ENCODE peak calls at places on chromosomes 16 and 17, in seven cellular contexts. One of them, this sample, is unnamed.

GRCh38 chr17:61504697-61505096 is 52.5 kb downstream of the TBX4 start:
- DNase-seq in HEK293T: no peak
- DNase-seq in CD8-positive, alpha-beta T cell: no peak
- DNase-seq in HuH-7.5: no peak
- DNase-seq in HAP-1: no peak
- DNase-seq in iris pigment epithelial cell: peak; percentile 98
- DNase-seq in HS-5: peak; percentile 62
- DNase-seq in this sample: no peak

GRCh38 chr17:30567231-30568116 is 90.3 kb downstream of the GOSR1 start:
- DNase-seq in iris pigment epithelial cell: no peak
- DNase-seq in HuH-7.5: no peak
- DNase-seq in CD8-positive, alpha-beta T cell: no peak
- DNase-seq in HS-5: no peak
- DNase-seq in HAP-1: no peak
- DNase-seq in HEK293T: no peak
- DNase-seq in this sample: peak; percentile 46

GRCh38 chr16:15924996-15925395 is 24.4 kb upstream of the ABCC1 start:
- DNase-seq in HuH-7.5: no peak
- DNase-seq in HS-5: no peak
- DNase-seq in iris pigment epithelial cell: no peak
- DNase-seq in HAP-1: no peak
- DNase-seq in HEK293T: no peak
- DNase-seq in CD8-positive, alpha-beta T cell: no peak
- DNase-seq in this sample: no peak

GRCh38 chr17:50127661-50128361 is 2.1 kb downstream of the SAMD14 start:
- DNase-seq in HAP-1: no peak
- DNase-seq in HEK293T: no peak
- DNase-seq in iris pigment epithelial cell: peak; percentile 49
- DNase-seq in HuH-7.5: no peak
- DNase-seq in HS-5: no peak
- DNase-seq in CD8-positive, alpha-beta T cell: no peak
- DNase-seq in this sample: no peak

GRCh38 chr17:76382803-76383644 is 1.4 kb upstream of the SPHK1 start:
- DNase-seq in CD8-positive, alpha-beta T cell: peak; percentile 44
- DNase-seq in HAP-1: peak; percentile 69
- DNase-seq in HuH-7.5: peak; percentile 71
- DNase-seq in HS-5: peak; percentile 36
- DNase-seq in HEK293T: peak; percentile 53
- DNase-seq in iris pigment epithelial cell: peak; percentile 82
- DNase-seq in this sample: peak; percentile 81

GRCh38 chr16:78133919-78134318 is 34.5 kb downstream of the WWOX start:
- DNase-seq in CD8-positive, alpha-beta T cell: no peak
- DNase-seq in HuH-7.5: peak; percentile 27
- DNase-seq in iris pigment epithelial cell: no peak
- DNase-seq in HAP-1: no peak
- DNase-seq in HS-5: no peak
- DNase-seq in HEK293T: no peak
- DNase-seq in this sample: no peak

GRCh38 chr16:57087003-57087402 is 5.4 kb upstream of the CPNE2 start:
- DNase-seq in HEK293T: no peak
- DNase-seq in CD8-positive, alpha-beta T cell: no peak
- DNase-seq in iris pigment epithelial cell: no peak
- DNase-seq in HAP-1: no peak
- DNase-seq in HS-5: no peak
- DNase-seq in HuH-7.5: no peak
- DNase-seq in this sample: no peak

GRCh38 chr16:67463059-67463458 is 17.9 kb downstream of the ATP6V0D1 start:
- DNase-seq in HEK293T: no peak
- DNase-seq in iris pigment epithelial cell: no peak
- DNase-seq in HS-5: no peak
- DNase-seq in HAP-1: no peak
- DNase-seq in CD8-positive, alpha-beta T cell: no peak
- DNase-seq in HuH-7.5: no peak
- DNase-seq in this sample: no peak

GRCh38 chr17:48149174-48150106 is 41.9 kb downstream of the SNX11 start:
- DNase-seq in HS-5: no peak
- DNase-seq in HEK293T: peak; percentile 76
- DNase-seq in CD8-positive, alpha-beta T cell: no peak
- DNase-seq in iris pigment epithelial cell: peak; percentile 14
- DNase-seq in HAP-1: peak; percentile 51
- DNase-seq in HuH-7.5: no peak
- DNase-seq in this sample: no peak

GRCh38 chr17:19310151-19310550 is 52.4 kb downstream of the B9D1 start:
- DNase-seq in HuH-7.5: no peak
- DNase-seq in HS-5: no peak
- DNase-seq in iris pigment epithelial cell: no peak
- DNase-seq in CD8-positive, alpha-beta T cell: no peak
- DNase-seq in HAP-1: no peak
- DNase-seq in HEK293T: no peak
- DNase-seq in this sample: no peak

GRCh38 chr17:57697891-57698708 is 47.0 kb downstream of the CCDC182 start:
- DNase-seq in CD8-positive, alpha-beta T cell: no peak
- DNase-seq in HS-5: no peak
- DNase-seq in iris pigment epithelial cell: no peak
- DNase-seq in HEK293T: no peak
- DNase-seq in HuH-7.5: no peak
- DNase-seq in HAP-1: peak; percentile 63
- DNase-seq in this sample: no peak

GRCh38 chr16:48330133-48330846 is 54.9 kb downstream of the SIAH1 start:
- DNase-seq in HAP-1: no peak
- DNase-seq in HEK293T: no peak
- DNase-seq in HuH-7.5: no peak
- DNase-seq in iris pigment epithelial cell: peak; percentile 38
- DNase-seq in HS-5: no peak
- DNase-seq in CD8-positive, alpha-beta T cell: no peak
- DNase-seq in this sample: no peak

GRCh38 chr16:66606000-66606751 is 1.7 kb downstream of the CMTM3 start:
- DNase-seq in iris pigment epithelial cell: no peak
- DNase-seq in CD8-positive, alpha-beta T cell: no peak
- DNase-seq in HAP-1: no peak
- DNase-seq in HS-5: no peak
- DNase-seq in HEK293T: no peak
- DNase-seq in HuH-7.5: no peak
- DNase-seq in this sample: no peak

GRCh38 chr17:44451832-44452231 is 51.4 kb downstream of the GPATCH8 start:
- DNase-seq in iris pigment epithelial cell: no peak
- DNase-seq in HS-5: no peak
- DNase-seq in HEK293T: no peak
- DNase-seq in HuH-7.5: no peak
- DNase-seq in HAP-1: peak; percentile 55
- DNase-seq in CD8-positive, alpha-beta T cell: no peak
- DNase-seq in this sample: no peak

GRCh38 chr16:71637398-71637797 is 11.4 kb downstream of the MARVELD3 start:
- DNase-seq in iris pigment epithelial cell: peak; percentile 95
- DNase-seq in HuH-7.5: no peak
- DNase-seq in CD8-positive, alpha-beta T cell: no peak
- DNase-seq in HEK293T: peak; percentile 46
- DNase-seq in HAP-1: no peak
- DNase-seq in HS-5: no peak
- DNase-seq in this sample: no peak

GRCh38 chr17:62597920-62598319 is 29.6 kb upstream of the MRC2 start:
- DNase-seq in HEK293T: no peak
- DNase-seq in HAP-1: no peak
- DNase-seq in HuH-7.5: no peak
- DNase-seq in HS-5: no peak
- DNase-seq in iris pigment epithelial cell: peak; percentile 82
- DNase-seq in CD8-positive, alpha-beta T cell: no peak
- DNase-seq in this sample: no peak

GRCh38 chr17:2564876-2565275 is 28.6 kb upstream of the PAFAH1B1 start:
- DNase-seq in HS-5: peak; percentile 6
- DNase-seq in HEK293T: no peak
- DNase-seq in HAP-1: peak; percentile 37
- DNase-seq in HuH-7.5: no peak
- DNase-seq in CD8-positive, alpha-beta T cell: no peak
- DNase-seq in iris pigment epithelial cell: peak; percentile 45
- DNase-seq in this sample: peak; percentile 79

GRCh38 chr16:80084614-80085013 is 456.2 kb upstream of the DYNLRB2 start:
- DNase-seq in HEK293T: peak; percentile 65
- DNase-seq in iris pigment epithelial cell: peak; percentile 67
- DNase-seq in HAP-1: peak; percentile 68
- DNase-seq in HS-5: no peak
- DNase-seq in HuH-7.5: peak; percentile 16
- DNase-seq in CD8-positive, alpha-beta T cell: no peak
- DNase-seq in this sample: no peak

GRCh38 chr16:71439531-71439930 is 2.3 kb downstream of the TLE7 start:
- DNase-seq in HS-5: no peak
- DNase-seq in iris pigment epithelial cell: no peak
- DNase-seq in HEK293T: no peak
- DNase-seq in HAP-1: no peak
- DNase-seq in HuH-7.5: no peak
- DNase-seq in CD8-positive, alpha-beta T cell: no peak
- DNase-seq in this sample: no peak

GRCh38 chr16:30658731-30659506 is 688 bp downstream of the FBRS start:
- DNase-seq in HS-5: peak; percentile 91
- DNase-seq in HEK293T: peak; percentile 94
- DNase-seq in CD8-positive, alpha-beta T cell: no peak
- DNase-seq in HAP-1: peak; percentile 58
- DNase-seq in HuH-7.5: peak; percentile 80
- DNase-seq in iris pigment epithelial cell: peak; percentile 97
- DNase-seq in this sample: no peak

GRCh38 chr17:7207120-7208001 is 12.3 kb downstream of the DLG4 start:
- DNase-seq in CD8-positive, alpha-beta T cell: no peak
- DNase-seq in HuH-7.5: no peak
- DNase-seq in HS-5: no peak
- DNase-seq in iris pigment epithelial cell: peak; percentile 41
- DNase-seq in HEK293T: no peak
- DNase-seq in HAP-1: no peak
- DNase-seq in this sample: no peak

GRCh38 chr16:72838999-72839398 is 208.9 kb downstream of the ZFHX3 start:
- DNase-seq in HuH-7.5: no peak
- DNase-seq in HAP-1: peak; percentile 56
- DNase-seq in HEK293T: no peak
- DNase-seq in HS-5: no peak
- DNase-seq in iris pigment epithelial cell: no peak
- DNase-seq in CD8-positive, alpha-beta T cell: no peak
- DNase-seq in this sample: no peak

GRCh38 chr17:33686171-33686570 is 393.1 kb upstream of the ASIC2 start:
- DNase-seq in iris pigment epithelial cell: no peak
- DNase-seq in HS-5: no peak
- DNase-seq in HEK293T: peak; percentile 16
- DNase-seq in HAP-1: peak; percentile 32
- DNase-seq in HuH-7.5: no peak
- DNase-seq in CD8-positive, alpha-beta T cell: no peak
- DNase-seq in this sample: no peak

GRCh38 chr17:49823614-49824013 is 24.3 kb downstream of the TAC4 start:
- DNase-seq in iris pigment epithelial cell: peak; percentile 73
- DNase-seq in CD8-positive, alpha-beta T cell: no peak
- DNase-seq in HuH-7.5: no peak
- DNase-seq in HAP-1: no peak
- DNase-seq in HEK293T: no peak
- DNase-seq in HS-5: no peak
- DNase-seq in this sample: no peak

GRCh38 chr17:1714980-1715802 is 5.0 kb upstream of the TLCD2 start:
- DNase-seq in HEK293T: no peak
- DNase-seq in HuH-7.5: peak; percentile 62
- DNase-seq in CD8-positive, alpha-beta T cell: no peak
- DNase-seq in HS-5: peak; percentile 91
- DNase-seq in iris pigment epithelial cell: peak; percentile 91
- DNase-seq in HAP-1: peak; percentile 85
- DNase-seq in this sample: peak; percentile 96

GRCh38 chr17:50649042-50649908 is 14.6 kb downstream of the ABCC3 start:
- DNase-seq in CD8-positive, alpha-beta T cell: no peak
- DNase-seq in HS-5: no peak
- DNase-seq in HuH-7.5: no peak
- DNase-seq in HEK293T: peak; percentile 49
- DNase-seq in iris pigment epithelial cell: peak; percentile 49
- DNase-seq in HAP-1: peak; percentile 37
- DNase-seq in this sample: no peak

GRCh38 chr17:63113167-63113566 is 147.1 kb downstream of the TANC2 start:
- DNase-seq in HEK293T: no peak
- DNase-seq in CD8-positive, alpha-beta T cell: no peak
- DNase-seq in HuH-7.5: peak; percentile 11
- DNase-seq in HS-5: no peak
- DNase-seq in HAP-1: no peak
- DNase-seq in iris pigment epithelial cell: no peak
- DNase-seq in this sample: no peak

GRCh38 chr16:88379694-88380040 is 3.1 kb upstream of the ZNF469 start:
- DNase-seq in iris pigment epithelial cell: no peak
- DNase-seq in HS-5: no peak
- DNase-seq in HEK293T: no peak
- DNase-seq in HAP-1: no peak
- DNase-seq in HuH-7.5: no peak
- DNase-seq in CD8-positive, alpha-beta T cell: no peak
- DNase-seq in this sample: peak; percentile 51

GRCh38 chr16:1125471-1125870 is 27.4 kb upstream of the CACNA1H start:
- DNase-seq in HEK293T: no peak
- DNase-seq in iris pigment epithelial cell: peak; percentile 58
- DNase-seq in HS-5: no peak
- DNase-seq in CD8-positive, alpha-beta T cell: no peak
- DNase-seq in HAP-1: peak; percentile 58
- DNase-seq in HuH-7.5: no peak
- DNase-seq in this sample: no peak

GRCh38 chr16:67194257-67194656 is 2.3 kb downstream of the E2F4 start:
- DNase-seq in HEK293T: no peak
- DNase-seq in HAP-1: no peak
- DNase-seq in iris pigment epithelial cell: no peak
- DNase-seq in HS-5: no peak
- DNase-seq in HuH-7.5: no peak
- DNase-seq in CD8-positive, alpha-beta T cell: no peak
- DNase-seq in this sample: no peak

GRCh38 chr16:15644306-15644961 is 1.5 kb upstream of the MARF1 start:
- DNase-seq in HS-5: peak; percentile 37
- DNase-seq in HEK293T: no peak
- DNase-seq in iris pigment epithelial cell: peak; percentile 38
- DNase-seq in HAP-1: peak; percentile 80
- DNase-seq in HuH-7.5: no peak
- DNase-seq in CD8-positive, alpha-beta T cell: no peak
- DNase-seq in this sample: peak; percentile 76

GRCh38 chr16:87552772-87553171 is 49.5 kb upstream of the JPH3 start:
- DNase-seq in HS-5: no peak
- DNase-seq in HuH-7.5: no peak
- DNase-seq in iris pigment epithelial cell: peak; percentile 20
- DNase-seq in CD8-positive, alpha-beta T cell: no peak
- DNase-seq in HEK293T: no peak
- DNase-seq in HAP-1: no peak
- DNase-seq in this sample: no peak

GRCh38 chr16:17296412-17296811 is 174.3 kb downstream of the XYLT1 start:
- DNase-seq in iris pigment epithelial cell: no peak
- DNase-seq in HS-5: no peak
- DNase-seq in HEK293T: no peak
- DNase-seq in HuH-7.5: no peak
- DNase-seq in HAP-1: no peak
- DNase-seq in CD8-positive, alpha-beta T cell: no peak
- DNase-seq in this sample: no peak

GRCh38 chr17:78558181-78558850 is 18.9 kb downstream of the DNAH17 start:
- DNase-seq in HEK293T: peak; percentile 39
- DNase-seq in iris pigment epithelial cell: peak; percentile 5
- DNase-seq in HS-5: no peak
- DNase-seq in HAP-1: no peak
- DNase-seq in CD8-positive, alpha-beta T cell: no peak
- DNase-seq in HuH-7.5: no peak
- DNase-seq in this sample: no peak

GRCh38 chr17:48498168-48498840 is 32.5 kb downstream of the HOXB1 start:
- DNase-seq in iris pigment epithelial cell: no peak
- DNase-seq in HuH-7.5: no peak
- DNase-seq in HEK293T: no peak
- DNase-seq in CD8-positive, alpha-beta T cell: no peak
- DNase-seq in HS-5: no peak
- DNase-seq in HAP-1: no peak
- DNase-seq in this sample: no peak

GRCh38 chr17:37220609-37220953 is 155.2 kb upstream of the C17orf78 start:
- DNase-seq in CD8-positive, alpha-beta T cell: no peak
- DNase-seq in HAP-1: peak; percentile 48
- DNase-seq in HuH-7.5: no peak
- DNase-seq in iris pigment epithelial cell: peak; percentile 58
- DNase-seq in HEK293T: peak; percentile 6
- DNase-seq in HS-5: no peak
- DNase-seq in this sample: no peak

GRCh38 chr17:76997981-76998531 is 129.9 kb downstream of the MGAT5B start:
- DNase-seq in HAP-1: no peak
- DNase-seq in CD8-positive, alpha-beta T cell: peak; percentile 39
- DNase-seq in HEK293T: no peak
- DNase-seq in HuH-7.5: no peak
- DNase-seq in HS-5: no peak
- DNase-seq in iris pigment epithelial cell: no peak
- DNase-seq in this sample: no peak

GRCh38 chr17:80793421-80793820 is 198.2 kb upstream of the CHMP6 start:
- DNase-seq in HuH-7.5: no peak
- DNase-seq in HEK293T: no peak
- DNase-seq in iris pigment epithelial cell: no peak
- DNase-seq in HS-5: no peak
- DNase-seq in CD8-positive, alpha-beta T cell: no peak
- DNase-seq in HAP-1: no peak
- DNase-seq in this sample: no peak